ENCODE peak calls at places on chromosome 21, in eight cellular contexts. One of them, this sample, is unnamed.

GRCh38 chr21:38817371-38818335 is 11.9 kb downstream of the ETS2 start:
- DNase-seq in hippocampal formation: no peak
- DNase-seq in stimulated activated naive CD4-positive, alpha-beta T cell: no peak
- DNase-seq in NCI-H446: no peak
- DNase-seq in NCI-H2171 treated with DMSO at 0.1 percent for 48 hours: no peak
- DNase-seq in Ammon's horn: no peak
- DNase-seq in stimulated activated CD8-positive, alpha-beta memory T cell treated with anti-CD3 and anti-CD28 coated beads, Interleukin-7, amount 100 ng/mL, for 24 hours: no peak
- DNase-seq in GM20000: no peak
- DNase-seq in this sample: no peak

GRCh38 chr21:42219606-42220137 is 732 bp downstream of the ABCG1 start:
- DNase-seq in hippocampal formation: peak; percentile 63
- DNase-seq in stimulated activated naive CD4-positive, alpha-beta T cell: no peak
- DNase-seq in NCI-H446: no peak
- DNase-seq in NCI-H2171 treated with DMSO at 0.1 percent for 48 hours: no peak
- DNase-seq in Ammon's horn: peak; percentile 30
- DNase-seq in stimulated activated CD8-positive, alpha-beta memory T cell treated with anti-CD3 and anti-CD28 coated beads, Interleukin-7, amount 100 ng/mL, for 24 hours: no peak
- DNase-seq in GM20000: peak; percentile 69
- DNase-seq in this sample: no peak

GRCh38 chr21:36767096-36767495 is 68.2 kb downstream of the SIM2 start:
- DNase-seq in hippocampal formation: no peak
- DNase-seq in stimulated activated naive CD4-positive, alpha-beta T cell: no peak
- DNase-seq in NCI-H446: no peak
- DNase-seq in NCI-H2171 treated with DMSO at 0.1 percent for 48 hours: no peak
- DNase-seq in Ammon's horn: no peak
- DNase-seq in stimulated activated CD8-positive, alpha-beta memory T cell treated with anti-CD3 and anti-CD28 coated beads, Interleukin-7, amount 100 ng/mL, for 24 hours: no peak
- DNase-seq in GM20000: no peak
- DNase-seq in this sample: no peak

GRCh38 chr21:45632165-45632896 is 11.2 kb upstream of the PCBP3 start:
- DNase-seq in hippocampal formation: no peak
- DNase-seq in stimulated activated naive CD4-positive, alpha-beta T cell: peak; percentile 20
- DNase-seq in NCI-H446: no peak
- DNase-seq in NCI-H2171 treated with DMSO at 0.1 percent for 48 hours: no peak
- DNase-seq in Ammon's horn: no peak
- DNase-seq in stimulated activated CD8-positive, alpha-beta memory T cell treated with anti-CD3 and anti-CD28 coated beads, Interleukin-7, amount 100 ng/mL, for 24 hours: no peak
- DNase-seq in GM20000: peak; percentile 49
- DNase-seq in this sample: no peak

GRCh38 chr21:25970254-25970930 is 200.2 kb downstream of the APP start:
- DNase-seq in hippocampal formation: peak; percentile 60
- DNase-seq in stimulated activated naive CD4-positive, alpha-beta T cell: no peak
- DNase-seq in NCI-H446: peak; percentile 28
- DNase-seq in NCI-H2171 treated with DMSO at 0.1 percent for 48 hours: peak; percentile 59
- DNase-seq in Ammon's horn: peak; percentile 86
- DNase-seq in stimulated activated CD8-positive, alpha-beta memory T cell treated with anti-CD3 and anti-CD28 coated beads, Interleukin-7, amount 100 ng/mL, for 24 hours: no peak
- DNase-seq in GM20000: no peak
- DNase-seq in this sample: no peak

GRCh38 chr21:36260030-36260787 is 59.8 kb upstream of the MORC3 start:
- DNase-seq in hippocampal formation: no peak
- DNase-seq in stimulated activated naive CD4-positive, alpha-beta T cell: peak; percentile 77
- DNase-seq in NCI-H446: peak; percentile 13
- DNase-seq in NCI-H2171 treated with DMSO at 0.1 percent for 48 hours: peak; percentile 36
- DNase-seq in Ammon's horn: peak; percentile 56
- DNase-seq in stimulated activated CD8-positive, alpha-beta memory T cell treated with anti-CD3 and anti-CD28 coated beads, Interleukin-7, amount 100 ng/mL, for 24 hours: no peak
- DNase-seq in GM20000: peak; percentile 67
- DNase-seq in this sample: peak; percentile 53

GRCh38 chr21:45393021-45393420 is 11.9 kb upstream of the COL18A1 start:
- DNase-seq in hippocampal formation: no peak
- DNase-seq in stimulated activated naive CD4-positive, alpha-beta T cell: no peak
- DNase-seq in NCI-H446: no peak
- DNase-seq in NCI-H2171 treated with DMSO at 0.1 percent for 48 hours: no peak
- DNase-seq in Ammon's horn: no peak
- DNase-seq in stimulated activated CD8-positive, alpha-beta memory T cell treated with anti-CD3 and anti-CD28 coated beads, Interleukin-7, amount 100 ng/mL, for 24 hours: no peak
- DNase-seq in GM20000: no peak
- DNase-seq in this sample: no peak

GRCh38 chr21:36893581-36893980 is 72.9 kb downstream of the HLCS start:
- DNase-seq in hippocampal formation: no peak
- DNase-seq in stimulated activated naive CD4-positive, alpha-beta T cell: no peak
- DNase-seq in NCI-H446: no peak
- DNase-seq in NCI-H2171 treated with DMSO at 0.1 percent for 48 hours: no peak
- DNase-seq in Ammon's horn: no peak
- DNase-seq in stimulated activated CD8-positive, alpha-beta memory T cell treated with anti-CD3 and anti-CD28 coated beads, Interleukin-7, amount 100 ng/mL, for 24 hours: no peak
- DNase-seq in GM20000: no peak
- DNase-seq in this sample: no peak

GRCh38 chr21:36030581-36031189 is 29.6 kb downstream of the SETD4 start:
- DNase-seq in hippocampal formation: no peak
- DNase-seq in stimulated activated naive CD4-positive, alpha-beta T cell: no peak
- DNase-seq in NCI-H446: no peak
- DNase-seq in NCI-H2171 treated with DMSO at 0.1 percent for 48 hours: no peak
- DNase-seq in Ammon's horn: no peak
- DNase-seq in stimulated activated CD8-positive, alpha-beta memory T cell treated with anti-CD3 and anti-CD28 coated beads, Interleukin-7, amount 100 ng/mL, for 24 hours: no peak
- DNase-seq in GM20000: no peak
- DNase-seq in this sample: no peak

GRCh38 chr21:35294231-35294898 is 245.3 kb upstream of the RUNX1 start:
- DNase-seq in hippocampal formation: no peak
- DNase-seq in stimulated activated naive CD4-positive, alpha-beta T cell: no peak
- DNase-seq in NCI-H446: no peak
- DNase-seq in NCI-H2171 treated with DMSO at 0.1 percent for 48 hours: peak; percentile 49
- DNase-seq in Ammon's horn: no peak
- DNase-seq in stimulated activated CD8-positive, alpha-beta memory T cell treated with anti-CD3 and anti-CD28 coated beads, Interleukin-7, amount 100 ng/mL, for 24 hours: no peak
- DNase-seq in GM20000: no peak
- DNase-seq in this sample: peak; percentile 63

GRCh38 chr21:33490991-33491372 is 534 bp downstream of the DNAJC28 start:
- DNase-seq in hippocampal formation: no peak
- DNase-seq in stimulated activated naive CD4-positive, alpha-beta T cell: no peak
- DNase-seq in NCI-H446: no peak
- DNase-seq in NCI-H2171 treated with DMSO at 0.1 percent for 48 hours: no peak
- DNase-seq in Ammon's horn: no peak
- DNase-seq in stimulated activated CD8-positive, alpha-beta memory T cell treated with anti-CD3 and anti-CD28 coated beads, Interleukin-7, amount 100 ng/mL, for 24 hours: no peak
- DNase-seq in GM20000: peak; percentile 18
- DNase-seq in this sample: no peak

GRCh38 chr21:34112316-34113033 is 39.1 kb downstream of the MRPS6 start:
- DNase-seq in hippocampal formation: no peak
- DNase-seq in stimulated activated naive CD4-positive, alpha-beta T cell: no peak
- DNase-seq in NCI-H446: no peak
- DNase-seq in NCI-H2171 treated with DMSO at 0.1 percent for 48 hours: no peak
- DNase-seq in Ammon's horn: no peak
- DNase-seq in stimulated activated CD8-positive, alpha-beta memory T cell treated with anti-CD3 and anti-CD28 coated beads, Interleukin-7, amount 100 ng/mL, for 24 hours: no peak
- DNase-seq in GM20000: no peak
- DNase-seq in this sample: no peak

GRCh38 chr21:26130249-26130896 is 40.2 kb downstream of the APP start:
- DNase-seq in hippocampal formation: no peak
- DNase-seq in stimulated activated naive CD4-positive, alpha-beta T cell: no peak
- DNase-seq in NCI-H446: no peak
- DNase-seq in NCI-H2171 treated with DMSO at 0.1 percent for 48 hours: no peak
- DNase-seq in Ammon's horn: no peak
- DNase-seq in stimulated activated CD8-positive, alpha-beta memory T cell treated with anti-CD3 and anti-CD28 coated beads, Interleukin-7, amount 100 ng/mL, for 24 hours: no peak
- DNase-seq in GM20000: no peak
- DNase-seq in this sample: peak; percentile 51

GRCh38 chr21:20311388-20311787 is 686.8 kb upstream of the NCAM2 start:
- DNase-seq in hippocampal formation: no peak
- DNase-seq in stimulated activated naive CD4-positive, alpha-beta T cell: no peak
- DNase-seq in NCI-H446: no peak
- DNase-seq in NCI-H2171 treated with DMSO at 0.1 percent for 48 hours: no peak
- DNase-seq in Ammon's horn: no peak
- DNase-seq in stimulated activated CD8-positive, alpha-beta memory T cell treated with anti-CD3 and anti-CD28 coated beads, Interleukin-7, amount 100 ng/mL, for 24 hours: no peak
- DNase-seq in GM20000: no peak
- DNase-seq in this sample: no peak

GRCh38 chr21:43692949-43693348 is 26.0 kb upstream of the PDXK start:
- DNase-seq in hippocampal formation: no peak
- DNase-seq in stimulated activated naive CD4-positive, alpha-beta T cell: no peak
- DNase-seq in NCI-H446: no peak
- DNase-seq in NCI-H2171 treated with DMSO at 0.1 percent for 48 hours: no peak
- DNase-seq in Ammon's horn: no peak
- DNase-seq in stimulated activated CD8-positive, alpha-beta memory T cell treated with anti-CD3 and anti-CD28 coated beads, Interleukin-7, amount 100 ng/mL, for 24 hours: no peak
- DNase-seq in GM20000: no peak
- DNase-seq in this sample: no peak

GRCh38 chr21:39774252-39774651 is 29.3 kb downstream of the IGSF5 start:
- DNase-seq in hippocampal formation: no peak
- DNase-seq in stimulated activated naive CD4-positive, alpha-beta T cell: no peak
- DNase-seq in NCI-H446: no peak
- DNase-seq in NCI-H2171 treated with DMSO at 0.1 percent for 48 hours: no peak
- DNase-seq in Ammon's horn: no peak
- DNase-seq in stimulated activated CD8-positive, alpha-beta memory T cell treated with anti-CD3 and anti-CD28 coated beads, Interleukin-7, amount 100 ng/mL, for 24 hours: no peak
- DNase-seq in GM20000: no peak
- DNase-seq in this sample: no peak

This sample was measured in mesendoderm.